ENCODE peak calls at places on chromosomes 4 and X, in ten cellular contexts. K is NCI-H2081 treated with DMSO at 0.1 percent for 48 hours; U is COLO829; V is activated naive CD4-positive, alpha-beta T cell treated with anti-CD3 and anti-CD28 coated beads for 36 hours; Y is OCI-M1; J is brain microvascular endothelial cell; N is ACHN; B is C1 segment of cervical spinal cord; W is left ventricle myocardium inferior; O is skeletal muscle cell. M is an unnamed sample.

GRCh38 chr4:5988086-5988845 is 30.0 kb downstream of the C4orf50 start:
- DNase-seq in N (no peak), O (no peak), V (no peak), W (no peak), Y (no peak), B (no peak), U (no peak), K (no peak), J (no peak), M (no peak)

GRCh38 chrX:117957128-117957527 is 159.5 kb downstream of the KLHL13 start:
- DNase-seq in O (no peak), U (no peak), B (no peak), N (no peak), Y (no peak), W (no peak), K (no peak), J (no peak), V (no peak), M (no peak)

GRCh38 chrX:119041175-119041574 is 31.6 kb upstream of the CT47C1 start:
- DNase-seq in O (peak; percentile 74), B (no peak), J (peak; percentile 75), W (peak; percentile 31), Y (peak; percentile 27), V (no peak), U (peak; percentile 82), N (peak; percentile 50), K (no peak), M (peak; percentile 31)

GRCh38 chrX:143455045-143455444 is 62.2 kb downstream of the SPANXN3 start:
- DNase-seq in B (no peak), O (peak; percentile 9), K (no peak), V (no peak), J (peak; percentile 11), W (no peak), N (no peak), Y (no peak), U (no peak), M (no peak)

GRCh38 chr4:146336413-146336807 is 122.1 kb downstream of the REELD1 start:
- DNase-seq in O (no peak), U (no peak), J (peak; percentile 35), V (no peak), W (no peak), N (no peak), Y (no peak), K (no peak), B (no peak), M (no peak)

GRCh38 chr4:129095811-129096454 is at the start of gene C4orf33:
- DNase-seq in B (no peak), U (peak; percentile 79), Y (peak; percentile 98), K (no peak), J (peak; percentile 68), N (no peak), O (peak; percentile 25), V (peak; percentile 87), W (peak; percentile 65), M (peak; percentile 70)

GRCh38 chrX:38108364-38108763 is 102.0 kb downstream of the SYTL5 start:
- DNase-seq in K (no peak), V (no peak), W (no peak), Y (no peak), U (no peak), N (no peak), O (no peak), B (no peak), J (peak; percentile 2), M (no peak)

GRCh38 chr4:24417206-24417605 is 167.1 kb downstream of the DHX15 start:
- DNase-seq in W (no peak), N (no peak), Y (no peak), U (no peak), O (peak; percentile 10), K (no peak), V (no peak), J (no peak), B (no peak), M (no peak)

GRCh38 chr4:1193206-1194027 is 21.0 kb upstream of the SPON2 start:
- DNase-seq in J (no peak), B (no peak), N (no peak), K (no peak), W (no peak), Y (no peak), U (no peak), O (no peak), V (no peak), M (no peak)

GRCh38 chrX:143757887-143758286 is 37.3 kb upstream of the SPANXN2 start:
- DNase-seq in W (no peak), U (no peak), N (no peak), O (no peak), Y (no peak), V (no peak), B (no peak), J (no peak), K (no peak), M (no peak)

GRCh38 chrX:79556750-79557149 is 189.6 kb upstream of the ITM2A start:
- DNase-seq in U (peak; percentile 1), K (no peak), W (no peak), B (no peak), N (no peak), V (no peak), O (no peak), Y (no peak), J (no peak), M (no peak)

GRCh38 chr4:182085051-182085480 is 158.1 kb upstream of the TENM3 start:
- DNase-seq in W (no peak), Y (no peak), B (no peak), N (no peak), U (no peak), O (no peak), J (peak; percentile 29), K (no peak), V (no peak), M (no peak)

GRCh38 chrX:50618788-50619558 is 148.3 kb upstream of the DGKK start:
- DNase-seq in V (no peak), J (no peak), U (no peak), N (no peak), W (no peak), K (no peak), O (no peak), B (no peak), Y (peak; percentile 0), M (no peak)

GRCh38 chr4:78534286-78534955 is 17.1 kb upstream of the ANXA3 start:
- DNase-seq in N (no peak), K (no peak), W (no peak), O (no peak), J (no peak), V (no peak), B (no peak), Y (no peak), U (peak; percentile 94), M (no peak)

GRCh38 chrX:15985937-15986336 is 131.3 kb upstream of the AP1S2 start:
- DNase-seq in Y (no peak), U (no peak), O (no peak), N (no peak), W (no peak), V (peak; percentile 73), K (no peak), B (no peak), J (no peak), M (no peak)

GRCh38 chr4:118954246-118954645 is 65.6 kb downstream of the SYNPO2 start:
- DNase-seq in Y (peak; percentile 66), N (peak; percentile 66), J (no peak), U (peak; percentile 57), K (no peak), B (no peak), W (no peak), V (no peak), O (no peak), M (no peak)

GRCh38 chrX:119809185-119809666 is 17.8 kb upstream of the RPL39 start:
- DNase-seq in W (no peak), Y (peak; percentile 84), N (no peak), U (no peak), V (no peak), K (no peak), B (no peak), J (peak; percentile 25), O (no peak), M (no peak)

GRCh38 chr4:17309567-17310268 is 202.2 kb downstream of the QDPR start:
- DNase-seq in K (no peak), N (no peak), Y (no peak), B (no peak), J (no peak), V (no peak), U (no peak), O (no peak), W (no peak), M (no peak)

GRCh38 chrX:101407167-101407747 is 468 bp downstream of the GLA start:
- DNase-seq in Y (peak; percentile 49), V (no peak), K (no peak), B (no peak), U (no peak), O (no peak), N (no peak), J (no peak), W (no peak), M (no peak)

GRCh38 chrX:119488749-119489148 is 20.5 kb downstream of the SLC25A5 start:
- DNase-seq in U (no peak), Y (peak; percentile 55), W (no peak), O (no peak), J (peak; percentile 41), B (no peak), V (peak; percentile 60), N (peak; percentile 49), K (peak; percentile 34), M (peak; percentile 31)

GRCh38 chr4:75781328-75781727 is 57.0 kb downstream of the USO1 start:
- DNase-seq in V (no peak), J (no peak), K (no peak), U (no peak), N (no peak), O (no peak), Y (no peak), W (no peak), B (no peak), M (no peak)

GRCh38 chr4:77437079-77437478 is 168.5 kb upstream of the CXCL13 start:
- DNase-seq in V (no peak), N (no peak), B (no peak), O (no peak), J (no peak), W (no peak), K (no peak), U (no peak), Y (no peak), M (no peak)

GRCh38 chrX:69538321-69538876 is 34.3 kb downstream of the NALF2 start:
- DNase-seq in N (peak; percentile 40), B (peak; percentile 3), U (peak; percentile 47), J (peak; percentile 12), W (peak; percentile 69), Y (peak; percentile 60), O (peak; percentile 2), K (no peak), V (peak; percentile 79), M (peak; percentile 88)

GRCh38 chr4:184408021-184408710 is 66.2 kb downstream of the IRF2 start:
- DNase-seq in B (no peak), U (no peak), N (peak; percentile 9), J (peak; percentile 54), Y (no peak), O (peak; percentile 76), W (no peak), V (no peak), K (no peak), M (no peak)

GRCh38 chr4:16785800-16786527 is 112.5 kb downstream of the LDB2 start:
- DNase-seq in K (no peak), N (no peak), J (peak; percentile 40), O (no peak), Y (peak; percentile 40), U (no peak), B (no peak), W (no peak), V (no peak), M (no peak)

GRCh38 chr4:5409980-5410618 is 298.3 kb downstream of the EVC2 start:
- DNase-seq in V (no peak), J (no peak), N (no peak), B (no peak), K (no peak), O (no peak), U (peak; percentile 10), Y (peak; percentile 1), W (no peak), M (no peak)

GRCh38 chr4:53941331-53941730 is 123.1 kb downstream of the CHIC2 start:
- DNase-seq in K (no peak), B (no peak), J (no peak), U (no peak), N (no peak), Y (no peak), V (no peak), W (no peak), O (no peak), M (no peak)

GRCh38 chr4:152094851-152095700 is 334.3 kb upstream of the GATB start:
- DNase-seq in Y (no peak), O (no peak), K (peak; percentile 50), N (no peak), J (peak; percentile 22), B (no peak), U (no peak), W (no peak), V (peak; percentile 43), M (no peak)